ENCODE peak calls at places on chromosomes 3 and 15, in four cellular contexts. G is fibroblast of the aortic adventitia; P is effector CD4-positive, alpha-beta T cell; U is heart left ventricle. V is an unnamed sample.

GRCh38 chr3:170997966-170998913 is 28.3 kb downstream of the SLC2A2 start:
- DNase-seq in G (peak), P (no peak), U (no peak), V (peak)

GRCh38 chr15:47293763-47294162 is 423.5 kb upstream of the SEMA6D start:
- DNase-seq in G (peak), P (no peak), U (peak), V (peak)

GRCh38 chr3:44886561-44886960 is 12.2 kb downstream of the TGM4 start:
- DNase-seq in G (no peak), P (no peak), U (no peak), V (peak)

GRCh38 chr15:51144021-51144532 is 49.4 kb upstream of the TNFAIP8L3 start:
- DNase-seq in G (peak), P (no peak), U (no peak), V (peak)

GRCh38 chr15:29820802-29821160 is 1.5 kb downstream of the TJP1 start:
- DNase-seq in G (peak), P (no peak), U (no peak), V (no peak)

GRCh38 chr3:64351713-64352595 is 126.7 kb upstream of the PRICKLE2 start:
- DNase-seq in G (peak), P (no peak), U (no peak), V (no peak)

GRCh38 chr15:40693904-40694705 is 869 bp upstream of the RAD51 start:
- DNase-seq in G (peak), P (no peak), U (no peak), V (no peak)

GRCh38 chr3:126543457-126544090 is 15.2 kb downstream of the C3orf22 start:
- DNase-seq in G (no peak), P (no peak), U (peak), V (no peak)

GRCh38 chr3:61702453-61702852 is 141.1 kb downstream of the PTPRG start:
- DNase-seq in G (no peak), P (no peak), U (no peak), V (no peak)

GRCh38 chr3:112688819-112689218 is 47.9 kb upstream of the CCDC80 start:
- DNase-seq in G (peak), P (no peak), U (no peak), V (peak)

GRCh38 chr3:44890852-44891251 is 16.4 kb downstream of the TGM4 start:
- DNase-seq in G (no peak), P (no peak), U (no peak), V (no peak)

GRCh38 chr3:14831916-14832430 is 13.2 kb downstream of the FGD5 start:
- DNase-seq in G (no peak), P (no peak), U (no peak), V (no peak)

GRCh38 chr3:194672876-194673275 is 885 bp upstream of the LSG1 start:
- DNase-seq in G (no peak), P (no peak), U (no peak), V (peak)

GRCh38 chr3:54003136-54003535 is 111.5 kb upstream of the SELENOK start:
- DNase-seq in G (no peak), P (no peak), U (no peak), V (no peak)

GRCh38 chr3:186694288-186695032 is 22.7 kb upstream of the KNG1 start:
- DNase-seq in G (no peak), P (no peak), U (no peak), V (no peak)

GRCh38 chr3:129890125-129890524 is 3.4 kb downstream of the TMCC1 start:
- DNase-seq in G (no peak), P (no peak), U (no peak), V (no peak)

GRCh38 chr3:23762214-23763039 is 43.3 kb upstream of the UBE2E1 start:
- DNase-seq in G (no peak), P (no peak), U (no peak), V (peak)

GRCh38 chr15:32936283-32936918 is 218.6 kb downstream of the GREM1 start:
- DNase-seq in G (peak), P (no peak), U (no peak), V (peak)

GRCh38 chr3:17481116-17481515 is 261.3 kb downstream of the TBC1D5 start:
- DNase-seq in G (no peak), P (no peak), U (peak), V (no peak)

GRCh38 chr3:17645074-17645698 is 97.2 kb downstream of the TBC1D5 start:
- DNase-seq in G (peak), P (no peak), U (peak), V (peak)

GRCh38 chr3:42745776-42746454 is 27.1 kb downstream of the CCDC13 start:
- DNase-seq in G (no peak), P (no peak), U (no peak), V (no peak)